ENCODE peak calls at places on chromosomes 11 and 22, in six cellular contexts. J, I, W, G, V and X are unnamed samples.
A peak's percentile ranks its signal among the peaks of the same experiment; 100 is the strongest.

GRCh38 chr11:67646535-67647336 is 3.8 kb downstream of the ACY3 start:
- DNase-seq in J (no peak), I (no peak), W (no peak), G (no peak), V (no peak), X (peak; percentile 80)

GRCh38 chr11:117613521-117613920 is 183.5 kb downstream of the DSCAML1 start:
- DNase-seq in J (no peak), I (no peak), W (no peak), G (no peak), V (no peak), X (no peak)

GRCh38 chr11:17498475-17498874 is 21.8 kb upstream of the ABCC8 start:
- DNase-seq in J (peak; percentile 6), I (no peak), W (no peak), G (no peak), V (no peak), X (no peak)

GRCh38 chr22:36277482-36278291 is 24.8 kb downstream of the APOL1 start:
- DNase-seq in J (peak; percentile 73), I (peak; percentile 45), W (peak; percentile 61), G (peak; percentile 39), V (no peak), X (peak; percentile 82)

GRCh38 chr22:39205344-39206021 is 39.3 kb downstream of the PDGFB start:
- DNase-seq in J (peak; percentile 79), I (no peak), W (no peak), G (no peak), V (no peak), X (no peak)

GRCh38 chr11:34791725-34792124 is 124.5 kb downstream of the APIP start:
- DNase-seq in J (no peak), I (no peak), W (no peak), G (no peak), V (no peak), X (no peak)

GRCh38 chr11:62905286-62905685 is 15.9 kb downstream of the CHRM1 start:
- DNase-seq in J (no peak), I (no peak), W (no peak), G (no peak), V (no peak), X (no peak)

GRCh38 chr11:58451585-58451984 is 9.5 kb upstream of the OR5B12 start:
- DNase-seq in J (no peak), I (no peak), W (no peak), G (no peak), V (no peak), X (no peak)

GRCh38 chr11:48088682-48089050 is 108.3 kb downstream of the PTPRJ start:
- DNase-seq in J (no peak), I (no peak), W (no peak), G (no peak), V (no peak), X (no peak)

GRCh38 chr11:134468796-134469195 is 56.8 kb upstream of the B3GAT1 start:
- DNase-seq in J (no peak), I (no peak), W (no peak), G (no peak), V (no peak), X (no peak)

GRCh38 chr22:44272330-44272729 is 40.4 kb downstream of the SHISAL1 start:
- DNase-seq in J (no peak), I (no peak), W (no peak), G (no peak), V (no peak), X (no peak)

GRCh38 chr11:1772270-1773130 is 8.8 kb upstream of the CTSD start:
- DNase-seq in J (peak; percentile 95), I (no peak), W (no peak), G (no peak), V (no peak), X (peak; percentile 26)

GRCh38 chr11:77113382-77114088 is 10.9 kb downstream of the OMP start:
- DNase-seq in J (peak; percentile 52), I (peak; percentile 29), W (no peak), G (no peak), V (no peak), X (peak; percentile 46)

GRCh38 chr11:100735949-100736675 is 49.0 kb downstream of the ARHGAP42 start:
- DNase-seq in J (peak; percentile 23), I (no peak), W (no peak), G (no peak), V (no peak), X (no peak)

GRCh38 chr22:20637740-20638139 is 130.3 kb downstream of the MED15 start:
- DNase-seq in J (no peak), I (no peak), W (no peak), G (no peak), V (no peak), X (no peak)

GRCh38 chr22:47445716-47446290 is 683.4 kb downstream of the TBC1D22A start:
- DNase-seq in J (no peak), I (no peak), W (no peak), G (no peak), V (no peak), X (no peak)

GRCh38 chr11:103709366-103709765 is 327.1 kb upstream of the DDI1 start:
- DNase-seq in J (no peak), I (no peak), W (no peak), G (no peak), V (no peak), X (peak; percentile 40)

GRCh38 chr11:128897841-128898240 is 6.7 kb downstream of the KCNJ5 start:
- DNase-seq in J (no peak), I (no peak), W (no peak), G (no peak), V (no peak), X (no peak)

GRCh38 chr11:124167852-124168251 is 15.3 kb upstream of the OR10D3 start:
- DNase-seq in J (no peak), I (no peak), W (no peak), G (no peak), V (no peak), X (no peak)